ENCODE peak calls at places on chromosomes 2 and 18, in seven cellular contexts. Q is hypothalamus, M is NCI-H345, E is adrenal gland, D is memory B cell, K is neural crest cell, F is A172. P is an unnamed sample.

GRCh38 chr2:63872571-63873328 is 31.1 kb downstream of the UGP2 start:
- DNase-seq in E (no peak), K (no peak), M (no peak), D (no peak), Q (no peak), F (no peak), P (no peak)

GRCh38 chr2:96927420-96928171 is 57.7 kb upstream of the SEMA4C start:
- DNase-seq in E (no peak), F (no peak), M (peak), D (no peak), K (no peak), Q (peak), P (peak)

GRCh38 chr2:38654495-38655381 is 11.2 kb upstream of the GALM start:
- DNase-seq in K (no peak), Q (no peak), F (no peak), E (no peak), D (no peak), M (no peak), P (no peak)

GRCh38 chr2:120559401-120559800 is 176.3 kb upstream of the GLI2 start:
- DNase-seq in E (no peak), Q (no peak), F (peak), D (no peak), M (no peak), K (no peak), P (no peak)

GRCh38 chr2:234478121-234478858 is 18.6 kb downstream of the ARL4C start:
- DNase-seq in Q (no peak), D (no peak), M (no peak), F (no peak), E (no peak), K (no peak), P (no peak)

GRCh38 chr2:182355815-182356214 is 71.0 kb downstream of the PDE1A start:
- DNase-seq in E (no peak), M (no peak), F (no peak), Q (no peak), K (no peak), D (no peak), P (no peak)

GRCh38 chr2:20576598-20577115 is 74.2 kb downstream of the HS1BP3 start:
- DNase-seq in D (peak), M (no peak), E (no peak), F (no peak), K (no peak), Q (no peak), P (no peak)

GRCh38 chr2:101622633-101623521 is 74.6 kb upstream of the MAP4K4 start:
- DNase-seq in Q (no peak), D (peak), F (no peak), K (no peak), E (no peak), M (no peak), P (no peak)

GRCh38 chr2:171432969-171433762 is 624 bp downstream of the METTL8 start:
- DNase-seq in E (peak), D (peak), M (peak), Q (no peak), F (no peak), K (no peak), P (peak)

GRCh38 chr2:88831792-88832248 is 140.3 kb downstream of the RPIA start:
- DNase-seq in D (peak), Q (peak), E (peak), F (peak), K (no peak), M (no peak), P (peak)

GRCh38 chr2:21892140-21892539 is 768.4 kb downstream of the TDRD15 start:
- DNase-seq in Q (no peak), F (no peak), K (no peak), M (no peak), D (no peak), E (no peak), P (no peak)

GRCh38 chr2:189466656-189467055 is 25.4 kb downstream of the WDR75 start:
- DNase-seq in M (no peak), K (no peak), Q (no peak), F (peak), E (no peak), D (no peak), P (peak)

GRCh38 chr2:133248264-133248663 is 320.0 kb downstream of the NCKAP5 start:
- DNase-seq in K (no peak), E (no peak), M (no peak), F (no peak), D (no peak), Q (no peak), P (no peak)

GRCh38 chr2:23294238-23294637 is 90.7 kb upstream of the KLHL29 start:
- DNase-seq in F (no peak), K (no peak), E (no peak), Q (no peak), M (no peak), D (no peak), P (no peak)

GRCh38 chr2:12824304-12824761 is 107.6 kb downstream of the TRIB2 start:
- DNase-seq in Q (no peak), D (no peak), E (peak), F (peak), M (no peak), K (no peak), P (no peak)

GRCh38 chr18:5556317-5556974 is 12.6 kb upstream of the EPB41L3 start:
- DNase-seq in K (no peak), Q (no peak), D (no peak), E (peak), F (no peak), M (no peak), P (no peak)

GRCh38 chr2:158130832-158131473 is 29.3 kb downstream of the UPP2 start:
- DNase-seq in K (no peak), E (no peak), D (no peak), F (no peak), Q (no peak), M (no peak), P (no peak)

GRCh38 chr2:45210466-45211195 is 201.4 kb upstream of the SIX2 start:
- DNase-seq in F (no peak), Q (no peak), D (no peak), M (no peak), E (no peak), K (no peak), P (no peak)

GRCh38 chr2:235577404-235578330 is 83.8 kb downstream of the AGAP1 start:
- DNase-seq in F (no peak), E (no peak), K (peak), D (no peak), Q (peak), M (peak), P (no peak)

GRCh38 chr2:68156419-68156818 is 1.3 kb upstream of the PNO1 start:
- DNase-seq in K (no peak), F (peak), M (no peak), E (no peak), Q (no peak), D (no peak), P (no peak)

GRCh38 chr2:62306751-62307468 is 111.0 kb downstream of the B3GNT2 start:
- DNase-seq in Q (peak), K (no peak), E (no peak), M (peak), F (peak), D (no peak), P (no peak)

GRCh38 chr2:120994301-120994700 is 258.6 kb downstream of the GLI2 start:
- DNase-seq in K (no peak), F (no peak), Q (no peak), M (no peak), E (no peak), D (no peak), P (no peak)

GRCh38 chr2:66531156-66531555 is 96.2 kb downstream of the MEIS1 start:
- DNase-seq in K (no peak), M (no peak), D (no peak), F (no peak), E (no peak), Q (no peak), P (no peak)

GRCh38 chr2:178193823-178194599 is at the start of gene OSBPL6:
- DNase-seq in M (peak), Q (peak), D (peak), K (peak), E (peak), F (peak), P (peak)

GRCh38 chr2:120758181-120759048 is 22.7 kb downstream of the GLI2 start:
- DNase-seq in M (no peak), E (peak), F (no peak), K (no peak), Q (peak), D (no peak), P (no peak)

GRCh38 chr2:105744909-105745853 is at the start of gene NCK2:
- DNase-seq in D (peak), Q (peak), E (no peak), F (no peak), M (no peak), K (peak), P (peak)

GRCh38 chr2:96470636-96471035 is 34.5 kb downstream of the NEURL3 start:
- DNase-seq in K (peak), M (no peak), E (peak), F (no peak), Q (peak), D (peak), P (no peak)

GRCh38 chr2:138364554-138365162 is 136.9 kb upstream of the SPOPL start:
- DNase-seq in E (no peak), K (no peak), F (peak), Q (no peak), M (no peak), D (no peak), P (no peak)

GRCh38 chr2:70944291-70944690 is 8.6 kb downstream of the ATP6V1B1 start:
- DNase-seq in K (no peak), M (no peak), Q (no peak), D (no peak), E (no peak), F (no peak), P (no peak)

GRCh38 chr18:38453880-38454279 is 888.3 kb upstream of the CELF4 start:
- DNase-seq in M (peak), K (no peak), F (no peak), Q (no peak), E (no peak), D (no peak), P (no peak)

GRCh38 chr2:117983040-117983439 is 30.8 kb downstream of the CCDC93 start:
- DNase-seq in K (no peak), M (no peak), E (no peak), Q (no peak), F (peak), D (no peak), P (no peak)